ENCODE peak calls at places on chromosomes 2 and 18, in six cellular contexts. N is AG04450, J is PC-3, M is A549, L is H1, Q is adrenal gland. B is an unnamed sample.

GRCh38 chr2:2114745-2115245 is 216.3 kb downstream of the MYT1L start:
- DNase-seq in N (no peak), J (no peak), M (no peak), L (no peak), Q (no peak), B (no peak)

GRCh38 chr18:57943723-57944122 is 100.3 kb upstream of the NEDD4L start:
- DNase-seq in N (peak; percentile 21), J (peak; percentile 26), M (no peak), L (no peak), Q (no peak), B (no peak)

GRCh38 chr18:21004721-21005120 is 106.9 kb downstream of the ROCK1 start:
- DNase-seq in N (peak; percentile 15), J (no peak), M (no peak), L (no peak), Q (no peak), B (no peak)

GRCh38 chr2:215059724-215060123 is 78.7 kb downstream of the ABCA12 start:
- DNase-seq in N (no peak), J (no peak), M (no peak), L (no peak), Q (no peak), B (no peak)

GRCh38 chr2:182324665-182325064 is 102.2 kb downstream of the PDE1A start:
- DNase-seq in N (peak; percentile 3), J (no peak), M (no peak), L (no peak), Q (no peak), B (no peak)

GRCh38 chr2:183610724-183611123 is 486.5 kb downstream of the NUP35 start:
- DNase-seq in N (no peak), J (no peak), M (no peak), L (no peak), Q (no peak), B (no peak)

GRCh38 chr2:235168174-235168979 is 216.6 kb downstream of the SH3BP4 start:
- DNase-seq in N (no peak), J (peak; percentile 2), M (no peak), L (no peak), Q (no peak), B (no peak)

GRCh38 chr2:72864500-72864899 is 22.7 kb upstream of the SPR start:
- DNase-seq in N (no peak), J (peak; percentile 84), M (peak; percentile 70), L (no peak), Q (no peak), B (no peak)

GRCh38 chr18:11726556-11726955 is 37.5 kb downstream of the GNAL start:
- DNase-seq in N (no peak), J (peak; percentile 42), M (no peak), L (no peak), Q (no peak), B (no peak)

GRCh38 chr2:11746807-11747459 is 501 bp downstream of the LPIN1 start:
- DNase-seq in N (no peak), J (peak; percentile 47), M (no peak), L (peak; percentile 60), Q (no peak), B (no peak)
- H3K27ac ChIP-seq in N (peak overlapping the region; percentile 61), J (peak overlapping the region; percentile 26), M (peak overlapping the region; percentile 86), L (no peak overlapping the region), Q (peak overlapping the region; percentile 90), B (peak overlapping the region; percentile 58)

GRCh38 chr2:230868151-230868946 is 3.6 kb downstream of the ITM2C start:
- DNase-seq in N (no peak), J (no peak), M (no peak), L (peak; percentile 72), Q (no peak), B (no peak)
- H3K27ac ChIP-seq in N (peak overlapping the region; percentile 21), J (no peak overlapping the region), M (no peak overlapping the region), L (peak overlapping the region; percentile 75), Q (no peak overlapping the region), B (peak overlapping the region; percentile 73)

DNA sequence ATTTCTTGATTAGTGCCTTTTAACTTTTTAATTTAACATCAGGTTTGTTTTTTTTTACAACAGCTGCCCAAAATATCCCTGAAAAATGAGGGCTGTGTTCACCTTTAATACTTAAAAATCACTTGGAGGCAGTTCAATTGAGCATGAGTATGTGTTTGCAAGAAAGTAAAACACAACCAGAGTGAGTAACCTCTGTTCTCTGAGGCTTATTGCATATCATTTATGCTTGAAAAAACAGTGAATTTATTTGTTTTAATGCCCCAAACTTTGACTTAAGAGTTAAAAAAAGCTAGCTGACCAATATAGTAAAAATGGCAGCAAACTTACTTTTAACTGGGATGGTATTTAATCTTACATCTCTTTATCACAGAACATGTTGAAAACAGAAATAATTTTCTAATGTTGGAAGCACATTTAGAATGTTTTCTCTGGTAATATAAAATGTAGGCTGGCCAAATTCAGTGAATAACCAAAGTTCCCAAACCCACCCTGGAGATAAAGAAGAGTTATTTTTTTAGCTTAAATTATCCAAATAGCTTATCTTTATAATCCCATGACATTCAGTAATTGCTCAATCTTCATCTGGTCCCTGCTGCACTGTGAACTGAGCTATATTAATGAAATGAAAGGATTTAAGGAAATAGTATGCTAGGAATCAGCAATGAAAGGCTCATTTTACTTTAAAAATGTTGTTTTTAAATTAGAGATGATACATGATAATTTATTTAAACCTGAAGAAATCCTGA is 24.8 kb upstream of the EFEMP1 start:
- DNase-seq in N (no peak), J (peak; percentile 21), M (no peak), L (no peak), Q (no peak), B (no peak)
- H3K27ac ChIP-seq in N (no peak overlapping the region), J (no peak overlapping the region), M (no peak overlapping the region), L (no peak overlapping the region), Q (no peak overlapping the region), B (no peak overlapping the region)

DNA sequence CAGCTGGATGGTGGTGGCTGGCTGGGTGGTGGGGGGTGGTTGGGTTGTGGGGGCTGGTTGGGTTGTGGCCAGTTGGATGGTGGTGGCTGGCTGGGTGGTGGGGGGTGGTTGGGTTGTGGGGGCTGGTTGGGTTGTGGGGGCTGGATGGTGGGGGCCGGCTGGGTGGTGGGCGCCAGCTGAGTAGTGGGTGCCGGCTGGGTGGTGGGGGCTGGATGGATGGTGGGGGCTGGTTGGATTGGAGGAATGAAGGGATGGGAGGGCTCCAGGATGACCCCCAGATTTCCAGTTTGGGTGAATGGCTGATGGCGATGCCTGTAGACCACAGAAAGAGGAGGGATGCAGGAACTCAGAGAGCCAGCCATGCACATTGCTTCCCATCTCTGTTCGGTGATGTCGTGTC is 26.8 kb upstream of the GPR17 start:
- DNase-seq in N (no peak), J (no peak), M (no peak), L (no peak), Q (no peak), B (no peak)
- H3K27ac ChIP-seq in N (no peak overlapping the region), J (peak overlapping the region; percentile 95), M (no peak overlapping the region), L (no peak overlapping the region), Q (no peak overlapping the region), B (no peak overlapping the region)

GRCh38 chr18:62963522-62963921 is 248.2 kb downstream of the PHLPP1 start:
- DNase-seq in N (no peak), J (no peak), M (no peak), L (no peak), Q (no peak), B (no peak)
- H3K27ac ChIP-seq in N (no peak overlapping the region), J (no peak overlapping the region), M (no peak overlapping the region), L (no peak overlapping the region), Q (no peak overlapping the region), B (peak overlapping the region; percentile 92)

GRCh38 chr2:144206019-144206418 is 313.9 kb downstream of the ZEB2 start:
- DNase-seq in N (no peak), J (no peak), M (no peak), L (no peak), Q (no peak), B (no peak)

GRCh38 chr2:144211065-144211464 is 308.9 kb downstream of the ZEB2 start:
- DNase-seq in N (no peak), J (no peak), M (no peak), L (no peak), Q (no peak), B (no peak)

GRCh38 chr2:144211826-144212225 is 308.1 kb downstream of the ZEB2 start:
- DNase-seq in N (no peak), J (no peak), M (no peak), L (no peak), Q (no peak), B (no peak)

GRCh38 chr2:144210076-144210475 is 309.8 kb downstream of the ZEB2 start:
- DNase-seq in N (no peak), J (no peak), M (no peak), L (no peak), Q (no peak), B (no peak)

DNA sequence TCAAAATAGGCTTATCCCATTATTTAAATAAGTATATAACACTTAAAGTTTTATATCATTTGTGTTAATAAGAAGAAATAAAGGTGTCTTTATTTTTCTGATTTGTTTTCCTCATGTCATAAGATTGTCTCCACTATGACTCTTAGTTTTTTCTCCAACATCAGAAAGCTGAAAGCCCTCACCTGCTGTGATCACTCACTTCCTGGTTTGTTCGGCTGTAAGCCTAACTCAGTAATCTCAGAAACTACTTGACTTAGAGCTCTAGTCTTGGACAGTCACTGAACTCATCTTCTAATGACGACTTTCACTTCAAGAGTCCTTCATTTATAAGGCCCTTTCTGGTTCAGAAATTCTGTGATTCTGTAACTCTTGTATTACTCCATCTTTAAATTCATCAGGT is 311.0 kb downstream of the ZEB2 start:
- DNase-seq in N (no peak), J (no peak), M (no peak), L (no peak), Q (no peak), B (no peak)
- H3K27ac ChIP-seq in N (no peak overlapping the region), J (no peak overlapping the region), M (no peak overlapping the region), L (no peak overlapping the region), Q (no peak overlapping the region), B (no peak overlapping the region)

GRCh38 chr2:241036964-241037421 is 38.6 kb downstream of the SNED1 start:
- DNase-seq in N (no peak), J (no peak), M (no peak), L (no peak), Q (no peak), B (no peak)
- H3K27ac ChIP-seq in N (no peak overlapping the region), J (no peak overlapping the region), M (no peak overlapping the region), L (no peak overlapping the region), Q (no peak overlapping the region), B (no peak overlapping the region)

GRCh38 chr2:45152691-45153090 is 143.4 kb upstream of the SIX2 start:
- DNase-seq in N (no peak), J (no peak), M (no peak), L (no peak), Q (no peak), B (no peak)
- H3K27ac ChIP-seq in N (no peak overlapping the region), J (no peak overlapping the region), M (no peak overlapping the region), L (no peak overlapping the region), Q (no peak overlapping the region), B (no peak overlapping the region)

GRCh38 chr2:230657906-230658305 is 54.7 kb upstream of the CAB39 start:
- DNase-seq in N (no peak), J (no peak), M (no peak), L (no peak), Q (no peak), B (no peak)

GRCh38 chr2:230658577-230658876 is 54.1 kb upstream of the CAB39 start:
- DNase-seq in N (no peak), J (no peak), M (no peak), L (no peak), Q (no peak), B (no peak)

GRCh38 chr2:230657462-230657861 is 55.2 kb upstream of the CAB39 start:
- DNase-seq in N (no peak), J (no peak), M (no peak), L (no peak), Q (no peak), B (no peak)

GRCh38 chr2:230660294-230661060 is 52.2 kb upstream of the CAB39 start:
- DNase-seq in N (no peak), J (no peak), M (no peak), L (no peak), Q (peak; percentile 48), B (peak; percentile 23)

GRCh38 chr2:230658877-230659652 is 53.6 kb upstream of the CAB39 start:
- DNase-seq in N (no peak), J (no peak), M (no peak), L (no peak), Q (no peak), B (no peak)
- H3K27ac ChIP-seq in N (no peak overlapping the region), J (no peak overlapping the region), M (no peak overlapping the region), L (no peak overlapping the region), Q (peak overlapping the region; percentile 86), B (peak overlapping the region; percentile 24)